ENCODE peak calls at places on chromosome 21, in seven cellular contexts. Z is fibroblast of lung; P is upper lobe of left lung; Y is upper lobe of right lung; J is naive thymus-derived CD4-positive, alpha-beta T cell; D is ascending aorta; E is CD8-positive, alpha-beta memory T cell. K is an unnamed sample. For H3K4me1, the result is how much of the 10 kb centered on the place peaks cover.

GRCh38 chr21:46129846-46130651 is 25.3 kb downstream of the FTCD start:
- DNase-seq in Z (no peak), P (peak), D (no peak), E (no peak), Y (no peak), J (no peak), K (no peak)

GRCh38 chr21:39763282-39763970 is 18.4 kb downstream of the IGSF5 start:
- DNase-seq in P (no peak), E (no peak), Z (peak), J (no peak), Y (no peak), D (no peak), K (no peak)

GRCh38 chr21:41973427-41973831 is 19.6 kb upstream of the C2CD2 start:
- DNase-seq in P (peak), D (peak), E (no peak), Y (peak), Z (no peak), J (no peak), K (peak)

GRCh38 chr21:45069085-45069484 is 5.3 kb upstream of the ADARB1 start:
- DNase-seq in P (no peak), Z (no peak), Y (no peak), D (no peak), E (no peak), J (no peak), K (no peak)

GRCh38 chr21:44750675-44751025 is 39.3 kb upstream of the TSPEAR start:
- DNase-seq in E (no peak), D (no peak), P (no peak), J (no peak), Y (no peak), Z (no peak), K (no peak)

GRCh38 chr21:19011448-19011847 is 607.9 kb upstream of the TMPRSS15 start:
- DNase-seq in Z (no peak), J (no peak), Y (no peak), D (no peak), E (no peak), P (no peak), K (no peak)

GRCh38 chr21:27359141-27359540 is 392.3 kb upstream of the ADAMTS5 start:
- DNase-seq in J (no peak), Z (peak), E (no peak), P (no peak), D (no peak), Y (no peak), K (no peak)

GRCh38 chr21:34867785-34868184 is 181.3 kb downstream of the RUNX1 start:
- DNase-seq in E (no peak), P (no peak), Z (no peak), D (no peak), Y (no peak), J (no peak), K (no peak)

GRCh38 chr21:38992737-38993136 is 187.0 kb downstream of the ETS2 start:
- DNase-seq in Z (no peak), J (no peak), Y (no peak), E (no peak), P (no peak), D (no peak), K (no peak)

GRCh38 chr21:46111857-46112730 is 14.2 kb downstream of the COL6A2 start:
- DNase-seq in P (peak), Z (no peak), D (peak), J (no peak), E (peak), Y (peak), K (no peak)

GRCh38 chr21:26800455-26801454 is 44.5 kb downstream of the ADAMTS1 start:
- DNase-seq in D (no peak), Z (no peak), P (no peak), E (no peak), J (no peak), Y (no peak), K (peak)

DNA sequence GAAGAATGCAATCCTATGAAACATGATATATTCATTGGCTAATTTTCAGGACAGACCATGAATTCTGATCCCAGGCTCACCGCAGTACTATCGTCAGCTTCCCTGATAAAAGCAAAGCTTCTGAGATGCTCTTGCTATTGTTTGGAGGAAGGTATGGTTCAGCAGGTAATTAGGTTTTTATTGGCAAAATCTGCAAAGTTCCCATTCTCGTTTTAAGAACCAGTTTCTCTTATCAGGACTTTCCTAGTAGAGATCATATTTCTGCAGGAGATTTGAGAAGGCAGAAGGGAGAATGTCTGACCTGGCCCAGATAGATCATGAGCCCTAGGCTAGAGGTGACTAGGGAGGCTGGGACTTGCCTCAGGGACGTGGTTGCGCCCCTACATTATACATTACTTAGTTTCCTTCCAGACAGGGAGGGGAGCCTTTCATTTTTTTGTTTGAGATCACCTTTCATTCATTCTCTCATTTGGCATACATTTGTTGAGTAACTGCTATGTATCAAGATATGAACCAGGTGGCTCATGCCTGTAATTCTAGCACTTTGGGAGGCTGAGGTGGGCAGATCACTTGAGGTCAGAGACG is 108.8 kb downstream of the NRIP1 start:
- DNase-seq in Y (no peak), D (no peak), E (no peak), Z (no peak), P (no peak), J (no peak), K (no peak)
- H3K4me1 ChIP-seq in Y (under half), D (under half), E (under half), Z (under half), P (under half), J (under half), K (under half)

DNA sequence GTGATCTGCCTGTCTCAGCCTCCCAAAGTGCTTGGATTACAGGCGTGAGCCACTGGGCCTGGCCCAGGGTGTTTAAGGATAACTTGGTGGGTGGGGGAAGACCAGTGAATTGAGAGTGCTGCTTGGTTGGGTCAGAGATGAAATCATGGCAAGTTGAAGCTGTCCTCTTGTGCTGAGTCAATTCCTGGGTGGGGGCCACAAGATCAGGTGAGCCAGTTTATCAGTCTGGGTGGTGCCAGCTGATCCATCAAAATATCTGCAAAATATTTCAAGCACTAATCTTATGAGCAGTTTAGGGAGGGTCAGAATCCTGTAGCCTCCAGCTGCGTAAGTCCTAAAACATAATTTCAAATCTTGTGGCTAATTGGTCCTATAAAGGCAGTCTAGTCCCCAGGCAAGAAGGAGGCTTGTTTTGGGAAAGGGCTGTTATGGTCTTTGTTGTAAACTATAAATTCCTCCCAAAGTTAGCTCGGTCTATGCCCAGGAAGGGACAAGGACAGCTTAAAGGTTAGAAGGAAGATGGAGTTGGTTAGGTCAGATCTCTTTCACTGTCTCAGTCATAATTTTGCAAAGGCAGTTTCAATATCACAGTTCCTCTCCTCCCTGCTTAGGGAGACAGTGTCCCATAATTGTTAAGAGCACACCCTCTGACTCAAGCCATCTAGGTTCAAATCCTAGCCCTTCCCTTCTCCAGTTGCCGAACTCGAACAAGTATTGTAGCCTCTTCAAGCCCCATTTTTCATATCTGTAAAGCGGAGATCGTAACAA is 66.8 kb upstream of the BACH1 start:
- DNase-seq in Y (no peak), P (no peak), D (no peak), E (no peak), J (no peak), Z (no peak), K (no peak)
- H3K4me1 ChIP-seq in Y (under half), P (under half), D (under half), E (under half), J (under half), Z (under half), K (under half)

DNA sequence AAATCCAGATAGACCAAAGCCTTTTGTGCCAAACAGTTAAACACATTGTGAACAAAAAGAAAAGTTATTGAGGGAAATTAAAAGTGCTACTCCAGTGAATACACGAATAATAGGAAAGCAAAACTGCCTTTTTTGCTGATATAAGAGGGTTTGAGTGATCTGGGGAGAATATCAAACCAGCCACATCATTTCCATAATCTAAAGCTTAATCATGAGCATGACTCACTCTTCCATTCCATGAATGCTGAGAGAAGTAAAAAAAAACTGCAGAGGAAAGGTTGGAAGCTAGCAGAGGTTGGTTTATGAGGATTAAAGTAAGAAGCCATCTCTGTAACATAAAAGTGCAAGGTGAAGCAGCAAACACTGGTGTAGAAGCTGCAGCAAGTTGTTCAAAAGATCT is 350.6 kb upstream of the NCAM2 start:
- DNase-seq in E (no peak), Y (no peak), J (no peak), P (no peak), D (no peak), Z (peak), K (no peak)
- H3K4me1 ChIP-seq in E (under half), Y (under half), J (under half), P (under half), D (under half), Z (under half), K (under half)

GRCh38 chr21:37407719-37408455 is 41.3 kb downstream of the DYRK1A start:
- DNase-seq in Y (no peak), P (no peak), Z (peak), E (no peak), J (no peak), D (no peak), K (no peak)

GRCh38 chr21:37396855-37397254 is 30.3 kb downstream of the DYRK1A start:
- DNase-seq in D (no peak), Z (no peak), J (no peak), P (no peak), E (no peak), Y (no peak), K (no peak)

GRCh38 chr21:37398697-37399096 is 32.1 kb downstream of the DYRK1A start:
- DNase-seq in Z (no peak), J (peak), E (no peak), D (no peak), Y (no peak), P (no peak), K (no peak)

GRCh38 chr21:37405629-37406028 is 39.1 kb downstream of the DYRK1A start:
- DNase-seq in P (no peak), Z (no peak), D (no peak), J (no peak), Y (no peak), E (no peak), K (no peak)

DNA sequence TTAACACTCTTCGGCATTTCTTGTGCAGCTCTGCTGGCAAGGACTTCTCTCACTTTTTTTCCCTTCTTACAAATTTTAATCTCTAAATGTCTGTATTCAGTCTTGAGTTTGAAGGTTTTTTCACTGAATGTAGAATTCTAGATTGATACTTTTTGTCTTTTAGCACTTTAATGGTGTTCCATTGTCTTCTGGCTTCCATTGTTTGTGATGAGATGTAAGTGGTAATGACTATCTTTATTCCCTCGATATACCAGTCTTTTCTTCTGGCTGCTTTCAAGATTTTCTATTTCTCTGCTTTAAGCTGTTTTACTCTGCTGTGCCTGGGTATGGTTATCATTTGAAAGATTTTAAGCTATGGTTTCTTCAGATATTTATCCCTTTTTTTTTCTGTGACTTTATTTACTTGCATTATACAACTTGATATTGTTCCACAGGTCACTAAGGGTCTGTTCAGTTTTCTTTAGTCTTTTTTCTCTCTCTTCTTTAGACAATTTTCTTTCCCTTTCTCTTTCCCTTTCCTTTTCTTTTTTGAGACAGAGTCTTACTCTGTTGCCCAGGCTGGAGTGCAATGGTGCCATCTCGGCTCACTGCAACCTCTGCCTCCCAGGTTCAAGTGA is 35.8 kb downstream of the DYRK1A start:
- DNase-seq in D (no peak), Y (no peak), J (no peak), P (no peak), E (no peak), Z (no peak), K (no peak)
- H3K4me1 ChIP-seq in D (under half), Y (under half), J (half or more), P (under half), E (half or more), Z (under half), K (half or more)

DNA sequence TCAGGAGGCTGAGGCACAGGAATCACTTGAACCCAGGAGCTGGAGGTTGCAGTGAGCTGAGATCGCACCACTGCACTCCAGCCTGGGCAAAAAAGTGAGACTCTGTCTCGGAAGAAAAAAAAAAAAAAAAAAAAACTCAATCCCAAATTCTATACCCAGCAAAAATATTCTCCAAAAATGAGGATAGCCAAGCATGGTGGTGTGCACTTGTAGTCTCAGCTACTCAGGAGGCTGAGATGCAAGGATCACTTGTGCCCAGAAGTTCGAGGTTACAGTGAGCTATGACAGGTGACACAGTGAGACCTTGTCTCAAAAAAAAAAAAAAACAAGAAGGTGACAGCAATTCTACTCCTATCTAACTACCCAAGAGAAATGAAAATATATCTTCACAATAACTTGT is 6.4 kb downstream of the TMEM50B start:
- DNase-seq in Z (no peak), J (no peak), E (no peak), P (no peak), D (no peak), Y (no peak), K (no peak)
- H3K4me1 ChIP-seq in Z (under half), J (under half), E (under half), P (under half), D (under half), Y (under half), K (under half)

DNA sequence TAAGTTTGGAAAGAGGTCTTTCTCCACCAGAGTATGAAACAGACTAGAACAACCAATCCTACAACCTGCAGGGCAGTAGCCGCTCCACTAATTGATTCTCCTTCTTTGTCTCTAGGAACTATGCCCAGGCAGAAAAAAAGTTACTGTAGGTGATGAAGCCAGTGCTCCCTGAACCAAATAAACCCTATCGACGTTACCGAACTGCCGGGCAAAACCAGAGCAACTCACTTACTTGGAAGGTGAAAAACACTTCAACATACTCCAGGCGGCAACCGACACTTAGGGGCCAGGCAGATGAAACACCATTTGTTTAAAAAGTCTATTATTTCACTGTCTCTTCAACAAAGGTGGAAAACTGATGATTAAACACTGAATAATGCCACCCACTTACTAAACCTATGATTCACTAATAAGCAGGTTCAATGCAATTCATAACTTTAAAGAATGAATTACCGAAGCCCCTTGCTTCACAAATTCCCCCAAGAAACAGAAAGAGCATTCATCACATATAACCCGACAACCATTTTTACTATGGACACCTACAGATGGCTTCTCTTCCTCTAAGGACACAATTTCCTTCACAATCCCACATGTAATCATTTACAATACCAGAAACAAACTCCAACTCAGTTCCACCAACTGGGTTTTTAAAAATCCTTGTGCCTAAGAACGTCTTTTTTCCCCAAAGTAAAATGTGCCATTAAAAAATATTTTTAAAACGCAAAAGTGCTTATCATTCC is 1.5 kb downstream of the NRIP1 start:
- DNase-seq in J (peak), Y (no peak), P (no peak), Z (peak), E (no peak), D (no peak), K (no peak)
- H3K4me1 ChIP-seq in J (under half), Y (under half), P (under half), Z (under half), E (under half), D (under half), K (under half)

DNA sequence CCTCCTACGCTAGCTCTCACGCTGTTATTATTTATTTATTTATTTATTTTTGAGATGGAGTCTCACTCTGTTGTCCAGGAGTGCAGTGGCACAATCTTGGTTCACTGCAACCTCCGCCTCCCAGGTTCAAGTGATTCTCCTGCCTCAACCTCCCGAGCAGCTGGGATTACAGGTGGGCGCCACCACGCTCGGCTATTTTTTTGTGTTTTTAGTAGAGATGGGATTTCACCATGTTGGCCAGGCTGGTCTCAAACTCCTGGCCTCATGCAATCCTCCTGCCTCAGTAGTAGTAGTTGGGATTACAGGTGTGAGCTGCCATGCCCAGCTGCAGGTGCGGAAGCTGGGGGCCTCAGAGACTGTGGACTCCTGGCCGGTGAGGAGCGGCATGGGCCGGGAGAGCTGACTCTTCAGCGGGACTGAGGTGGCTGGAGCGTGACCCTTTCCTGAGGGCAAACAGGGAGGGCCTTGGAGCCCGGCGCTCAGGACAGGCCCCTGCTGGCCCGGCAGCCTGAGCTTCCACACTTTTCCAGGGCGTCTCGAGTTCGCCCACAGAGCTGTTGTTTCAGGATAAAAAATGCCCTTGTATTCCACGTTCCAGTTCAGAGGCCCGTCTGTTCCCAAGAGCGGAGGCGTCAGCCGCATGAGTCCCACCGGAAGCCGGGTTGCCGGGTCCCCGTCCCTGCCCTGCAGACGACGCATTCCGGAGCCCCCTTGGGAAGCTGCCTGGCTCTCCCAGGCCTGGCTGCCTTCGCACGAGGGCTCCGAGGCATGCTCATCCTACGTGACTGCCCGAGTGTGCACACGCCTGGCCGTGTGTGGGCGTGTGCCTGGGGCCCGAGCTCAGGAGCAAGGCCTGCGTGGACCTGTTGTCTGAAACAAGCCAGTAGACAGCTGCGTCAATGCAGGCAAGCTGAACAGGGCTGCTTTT is 126.2 kb downstream of the SIK1 start:
- DNase-seq in Y (peak), P (peak), J (no peak), E (no peak), D (no peak), Z (no peak), K (no peak)
- H3K4me1 ChIP-seq in Y (under half), P (under half), J (under half), E (under half), D (under half), Z (under half), K (under half)

GRCh38 chr21:37415938-37416337 is 49.4 kb downstream of the DYRK1A start:
- DNase-seq in J (no peak), E (no peak), Z (no peak), P (no peak), Y (no peak), D (no peak), K (no peak)
- H3K4me1 ChIP-seq in J (half or more), E (half or more), Z (under half), P (under half), Y (under half), D (under half), K (half or more)

GRCh38 chr21:43191521-43191920 is 22.7 kb downstream of the CRYAA start:
- DNase-seq in J (no peak), D (peak), Y (peak), Z (no peak), P (peak), E (no peak), K (peak)

GRCh38 chr21:43193651-43194302 is 25.0 kb downstream of the CRYAA start:
- DNase-seq in J (no peak), Z (peak), D (peak), E (no peak), Y (peak), P (peak), K (peak)

GRCh38 chr21:43193088-43193650 is 24.4 kb downstream of the CRYAA start:
- DNase-seq in P (no peak), D (no peak), Y (peak), E (no peak), J (no peak), Z (no peak), K (peak)

GRCh38 chr21:43191971-43192370 is 23.2 kb downstream of the CRYAA start:
- DNase-seq in Z (no peak), J (no peak), E (no peak), P (peak), Y (peak), D (peak), K (no peak)

GRCh38 chr21:43192501-43193081 is 23.8 kb downstream of the CRYAA start:
- DNase-seq in J (no peak), Z (no peak), Y (peak), D (peak), P (no peak), E (no peak), K (peak)
- H3K4me1 ChIP-seq in J (under half), Z (under half), Y (under half), D (under half), P (under half), E (under half), K (under half)

K was measured in vagina.